ENCODE peak calls at places on chromosomes 4 and X, in ten cellular contexts. B is NCI-H1092 treated with DMSO at 0.1 percent for 48 hours; L is stimulated activated CD8-positive, alpha-beta memory T cell treated with anti-CD3 and anti-CD28 coated beads, Interleukin-15, amount 100 ng/mL, for 48 hours; R is naive B cell; W is hepatic stellate cell; Q is AG20443; J is heart left ventricle; F is HT-29; X is EL; V is naive thymus-derived CD4-positive, alpha-beta T cell. Z is an unnamed sample.

GRCh38 chr4:8730681-8731080 is 138.1 kb downstream of the CPZ start:
- DNase-seq in F (no peak), Q (no peak), L (no peak), V (no peak), W (no peak), B (no peak), J (no peak), R (no peak), X (no peak), Z (no peak)

GRCh38 chrX:68462653-68463052 is 29.4 kb upstream of the OPHN1 start:
- DNase-seq in Q (no peak), R (peak; percentile 1), B (peak; percentile 12), V (no peak), W (no peak), X (peak; percentile 66), J (no peak), F (peak; percentile 64), L (no peak), Z (peak; percentile 82)

GRCh38 chrX:123629502-123629901 is 103.3 kb downstream of the THOC2 start:
- DNase-seq in Q (no peak), B (no peak), J (no peak), V (no peak), R (no peak), F (no peak), X (no peak), L (no peak), W (no peak), Z (peak; percentile 21)

GRCh38 chr4:139786494-139787354 is 121.1 kb downstream of the MGST2 start:
- DNase-seq in B (peak; percentile 63), J (no peak), Q (no peak), X (no peak), R (no peak), V (no peak), W (no peak), L (no peak), F (no peak), Z (no peak)

GRCh38 chr4:90127223-90127705 is at the start of gene CCSER1:
- DNase-seq in X (no peak), W (peak; percentile 7), F (peak; percentile 87), L (no peak), R (peak; percentile 86), B (peak; percentile 56), V (no peak), Q (peak; percentile 51), J (peak; percentile 81), Z (peak; percentile 40)

GRCh38 chr4:122758033-122758432 is 25.5 kb downstream of the BBS12 start:
- DNase-seq in V (no peak), F (peak; percentile 71), J (no peak), B (peak; percentile 17), L (no peak), Q (peak; percentile 22), X (peak; percentile 62), R (peak; percentile 9), W (no peak), Z (peak; percentile 84)

GRCh38 chr4:128862608-128863313 is 53.3 kb downstream of the JADE1 start:
- DNase-seq in L (peak; percentile 23), Q (no peak), B (no peak), R (no peak), X (no peak), F (peak; percentile 3), J (no peak), V (no peak), W (no peak), Z (no peak)

GRCh38 chr4:136754810-136755530 is 777.3 kb downstream of the PCDH18 start:
- DNase-seq in X (no peak), B (no peak), J (no peak), V (no peak), R (no peak), L (no peak), W (no peak), Q (no peak), F (no peak), Z (no peak)

GRCh38 chrX:153703036-153703370 is 15.3 kb downstream of the SLC6A8 start:
- DNase-seq in B (no peak), R (no peak), J (peak; percentile 60), F (peak; percentile 74), W (no peak), V (no peak), X (no peak), L (no peak), Q (no peak), Z (no peak)

GRCh38 chr4:40763228-40763716 is 13.5 kb downstream of the NSUN7 start:
- DNase-seq in F (no peak), X (peak; percentile 48), R (no peak), B (no peak), W (no peak), Q (peak; percentile 26), J (no peak), L (peak; percentile 27), V (no peak), Z (peak; percentile 93)

GRCh38 chr4:74056858-74057562 is 18.5 kb upstream of the CXCL3 start:
- DNase-seq in R (no peak), B (no peak), X (peak; percentile 77), Q (peak; percentile 61), J (no peak), V (no peak), W (peak; percentile 21), F (peak; percentile 65), L (no peak), Z (peak; percentile 96)